ENCODE peak calls at places on chromosome 1, in six cellular contexts. T is spleen; S is stomach; G is adrenal gland; X is CD8-positive, alpha-beta T cell; K is body of pancreas. H is an unnamed sample. For H3K4me1 and H3K9me3, the result is how much of the 10 kb centered on the place peaks cover.

GRCh38 chr1:46372440-46372839 is 21.7 kb upstream of the FAAH start:
- DNase-seq in T (no peak), S (no peak), G (no peak), X (no peak), K (no peak), H (no peak)

GRCh38 chr1:26279598-26280332 is at the start of gene SH3BGRL3:
- DNase-seq in T (peak), S (peak), G (peak), X (peak), K (peak), H (peak)

GRCh38 chr1:47440849-47441170 is 3.0 kb downstream of the FOXD2 start:
- DNase-seq in T (peak), S (no peak), G (no peak), X (no peak), K (no peak), H (no peak)

GRCh38 chr1:205438213-205439158 is 16.6 kb upstream of the LEMD1 start:
- DNase-seq in T (peak), S (peak), G (peak), X (no peak), K (peak), H (peak)

GRCh38 chr1:228405979-228406265 is 713 bp downstream of the TRIM11 start:
- DNase-seq in T (no peak), S (no peak), G (peak), X (no peak), K (no peak), H (no peak)

GRCh38 chr1:236103646-236104218 is 38.6 kb upstream of the GPR137B start:
- DNase-seq in T (no peak), S (peak), G (peak), X (peak), K (peak), H (peak)

GRCh38 chr1:185632659-185633428 is 101.3 kb upstream of the HMCN1 start:
- DNase-seq in T (no peak), S (no peak), G (no peak), X (no peak), K (no peak), H (no peak)

GRCh38 chr1:216422821-216423529 is at the start of gene USH2A:
- DNase-seq in T (no peak), S (no peak), G (no peak), X (no peak), K (peak), H (peak)

GRCh38 chr1:211285196-211285595 is 26.0 kb downstream of the RCOR3 start:
- DNase-seq in T (no peak), S (no peak), G (no peak), X (no peak), K (no peak), H (no peak)

GRCh38 chr1:221109930-221110329 is 230.7 kb downstream of the HLX start:
- DNase-seq in T (no peak), S (no peak), G (no peak), X (no peak), K (no peak), H (no peak)

GRCh38 chr1:8281843-8282509 is 35.9 kb upstream of the SLC45A1 start:
- DNase-seq in T (no peak), S (no peak), G (peak), X (no peak), K (no peak), H (no peak)

GRCh38 chr1:199931666-199932377 is 95.7 kb upstream of the NR5A2 start:
- DNase-seq in T (no peak), S (no peak), G (no peak), X (no peak), K (no peak), H (no peak)

GRCh38 chr1:145961109-145961424 is 3.2 kb upstream of the LIX1L start:
- DNase-seq in T (no peak), S (no peak), G (no peak), X (no peak), K (no peak), H (no peak)

GRCh38 chr1:211947396-211948295 is 87.7 kb downstream of the INTS7 start:
- DNase-seq in T (no peak), S (no peak), G (no peak), X (no peak), K (no peak), H (no peak)

GRCh38 chr1:94803106-94803505 is 17.1 kb upstream of the SLC44A3 start:
- DNase-seq in T (no peak), S (no peak), G (no peak), X (no peak), K (no peak), H (no peak)

GRCh38 chr1:94803517-94804441 is 16.4 kb upstream of the SLC44A3 start:
- DNase-seq in T (no peak), S (no peak), G (peak), X (no peak), K (peak), H (no peak)

GRCh38 chr1:94804442-94804837 is 15.7 kb upstream of the SLC44A3 start:
- DNase-seq in T (no peak), S (no peak), G (no peak), X (no peak), K (no peak), H (no peak)

GRCh38 chr1:94799201-94799600 is 21.0 kb upstream of the SLC44A3 start:
- DNase-seq in T (no peak), S (no peak), G (no peak), X (no peak), K (no peak), H (no peak)

GRCh38 chr1:94801919-94802546 is 18.1 kb upstream of the SLC44A3 start:
- DNase-seq in T (peak), S (no peak), G (peak), X (no peak), K (peak), H (peak)
- H3K4me1 ChIP-seq in T (under half), S (half or more), G (under half), X (under half), K (under half), H (under half)

DNA sequence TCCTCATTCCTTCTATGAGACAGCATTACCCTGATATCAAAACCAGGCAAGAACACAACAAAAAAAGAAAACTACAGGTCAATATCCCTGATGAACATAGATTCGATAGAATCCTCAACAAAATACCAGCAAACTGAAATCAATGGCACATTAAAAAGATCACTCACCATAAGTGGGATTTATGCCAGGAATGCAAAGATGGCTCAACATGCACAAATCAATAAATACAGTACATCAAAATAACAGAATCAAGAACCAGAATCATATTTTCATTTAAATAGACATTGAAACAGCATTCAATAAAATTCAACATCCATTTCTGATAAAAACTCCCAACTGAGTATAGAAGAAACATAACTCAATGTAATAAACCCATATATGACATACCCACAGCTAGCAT is 36.5 kb downstream of the FAF1 start:
- DNase-seq in T (no peak), S (no peak), G (no peak), X (no peak), K (no peak), H (no peak)
- H3K9me3 ChIP-seq in T (under half), S (under half), G (under half), X (under half), K (under half), H (under half)

GRCh38 chr1:1776672-1777393 is 1.4 kb downstream of the NADK start:
- DNase-seq in T (no peak), S (no peak), G (no peak), X (no peak), K (no peak), H (no peak)
- H3K4me1 ChIP-seq in T (half or more), S (half or more), G (half or more), X (half or more), K (half or more), H (under half)

GRCh38 chr1:4050998-4051397 is 150.9 kb upstream of the C1orf174 start:
- DNase-seq in T (no peak), S (no peak), G (no peak), X (no peak), K (no peak), H (no peak)
- H3K9me3 ChIP-seq in T (under half), S (under half), G (under half), X (under half), K (under half), H (under half)

H was measured in Caco-2.